ENCODE peak calls at places on chromosomes 7 and 10, in six cellular contexts. P, T, R, L, D and F are unnamed samples.

GRCh38 chr10:80596391-80597257 is 58.9 kb downstream of the SH2D4B start:
- DNase-seq in R (peak), P (peak), D (peak), T (peak), L (no peak), F (peak)

GRCh38 chr7:147541261-147541660 is 1049.3 kb upstream of the C7orf33 start:
- DNase-seq in T (no peak), L (no peak), P (no peak), D (no peak), R (no peak), F (no peak)

GRCh38 chr7:85554294-85554877 is 367.5 kb upstream of the SEMA3D start:
- DNase-seq in D (peak), R (peak), T (no peak), P (peak), L (no peak), F (peak)

GRCh38 chr7:66227808-66228207 is 22.7 kb downstream of the TPST1 start:
- DNase-seq in D (no peak), P (no peak), R (no peak), L (no peak), T (no peak), F (no peak)

GRCh38 chr10:58087896-58088295 is 179.8 kb downstream of the IPMK start:
- DNase-seq in D (no peak), R (no peak), P (no peak), T (no peak), L (no peak), F (no peak)

GRCh38 chr7:145169908-145170307 is 334.1 kb upstream of the TPK1 start:
- DNase-seq in R (no peak), D (no peak), T (no peak), L (no peak), P (peak), F (peak)

GRCh38 chr10:22945934-22946673 is 18.3 kb downstream of the ARMC3 start:
- DNase-seq in T (no peak), P (no peak), R (no peak), L (peak), D (no peak), F (no peak)

GRCh38 chr10:112404612-112405011 is 30.7 kb downstream of the ACSL5 start:
- DNase-seq in T (no peak), L (no peak), P (no peak), R (peak), D (no peak), F (no peak)

GRCh38 chr10:66805610-66806009 is 120.2 kb upstream of the LRRTM3 start:
- DNase-seq in D (no peak), R (no peak), P (no peak), T (no peak), L (no peak), F (no peak)

GRCh38 chr7:153190452-153190851 is 430.9 kb downstream of the ACTR3B start:
- DNase-seq in L (no peak), R (no peak), T (peak), D (peak), P (peak), F (peak)

GRCh38 chr7:150429699-150430098 is 20.7 kb upstream of the GIMAP8 start:
- DNase-seq in L (no peak), P (no peak), R (no peak), D (no peak), T (no peak), F (no peak)

GRCh38 chr7:77913977-77914607 is 115.5 kb downstream of the PHTF2 start:
- DNase-seq in P (no peak), L (no peak), R (peak), D (peak), T (no peak), F (no peak)

GRCh38 chr7:17559388-17559787 is 260.9 kb downstream of the AHR start:
- DNase-seq in T (no peak), D (no peak), R (peak), L (no peak), P (no peak), F (peak)

GRCh38 chr7:93592588-93593266 is 18.2 kb upstream of the CALCR start:
- DNase-seq in D (no peak), P (no peak), T (no peak), R (no peak), L (no peak), F (no peak)

GRCh38 chr10:115849197-115849596 is 423.8 kb downstream of the GFRA1 start:
- DNase-seq in L (no peak), T (no peak), P (no peak), R (no peak), D (no peak), F (no peak)

GRCh38 chr7:30764030-30764991 is 6.9 kb upstream of the MINDY4 start:
- DNase-seq in P (no peak), R (peak), D (no peak), T (no peak), L (peak), F (no peak)

GRCh38 chr10:6543431-6544005 is 36.6 kb downstream of the PRKCQ start:
- DNase-seq in D (no peak), T (no peak), L (no peak), R (no peak), P (no peak), F (no peak)

GRCh38 chr7:93016085-93016471 is 101.7 kb downstream of the SAMD9 start:
- DNase-seq in L (no peak), T (no peak), P (no peak), D (no peak), R (peak), F (no peak)

GRCh38 chr7:55533050-55533728 is 39.1 kb downstream of the VOPP1 start:
- DNase-seq in T (no peak), D (no peak), L (peak), P (no peak), R (peak), F (no peak)

GRCh38 chr7:105097619-105098018 is 83.6 kb downstream of the KMT2E start:
- DNase-seq in R (peak), P (no peak), L (no peak), D (no peak), T (no peak), F (peak)

GRCh38 chr10:116723428-116724281 is 18.7 kb downstream of the HSPA12A start:
- DNase-seq in L (no peak), T (no peak), P (no peak), D (no peak), R (no peak), F (no peak)

GRCh38 chr10:97000487-97001182 is 168.5 kb downstream of the LCOR start:
- DNase-seq in P (no peak), R (no peak), T (no peak), D (no peak), L (no peak), F (no peak)

GRCh38 chr10:101774589-101775272 is 1.2 kb downstream of the FGF8 start:
- DNase-seq in P (peak), T (peak), D (no peak), L (no peak), R (no peak), F (no peak)

GRCh38 chr10:98055875-98056516 is 25.6 kb upstream of the CRTAC1 start:
- DNase-seq in P (no peak), L (no peak), T (peak), D (peak), R (peak), F (no peak)

GRCh38 chr7:66296555-66296954 is 91.4 kb downstream of the TPST1 start:
- DNase-seq in L (no peak), P (no peak), R (peak), D (no peak), T (no peak), F (no peak)

GRCh38 chr10:133050376-133050775 is 37.3 kb upstream of the ADGRA1 start:
- DNase-seq in R (no peak), L (no peak), P (no peak), D (no peak), T (no peak), F (no peak)

GRCh38 chr7:68868975-68869374 is 729.3 kb upstream of the AUTS2 start:
- DNase-seq in T (no peak), R (no peak), P (no peak), L (no peak), D (no peak), F (no peak)

GRCh38 chr7:148084138-148084537 is 506.4 kb upstream of the C7orf33 start:
- DNase-seq in L (no peak), D (peak), T (no peak), R (peak), P (peak), F (no peak)

GRCh38 chr7:81715984-81716588 is 53.8 kb downstream of the HGF start:
- DNase-seq in D (no peak), T (no peak), P (peak), R (peak), L (no peak), F (peak)

GRCh38 chr7:30206466-30206865 is 71.7 kb downstream of the MTURN start:
- DNase-seq in R (peak), L (no peak), P (no peak), D (no peak), T (no peak), F (peak)

GRCh38 chr7:25546306-25546705 is 318.0 kb upstream of the NPVF start:
- DNase-seq in D (no peak), P (no peak), L (no peak), R (no peak), T (no peak), F (no peak)

GRCh38 chr7:151688236-151688780 is 168.6 kb upstream of the RHEB start:
- DNase-seq in D (no peak), P (no peak), L (no peak), T (no peak), R (no peak), F (no peak)

GRCh38 chr10:92268763-92269162 is 22.1 kb downstream of the CPEB3 start:
- DNase-seq in P (no peak), R (no peak), D (no peak), L (no peak), T (no peak), F (no peak)

GRCh38 chr10:124217906-124218769 is 124.7 kb upstream of the CHST15 start:
- DNase-seq in L (no peak), D (no peak), R (no peak), T (peak), P (no peak), F (no peak)

DNA sequence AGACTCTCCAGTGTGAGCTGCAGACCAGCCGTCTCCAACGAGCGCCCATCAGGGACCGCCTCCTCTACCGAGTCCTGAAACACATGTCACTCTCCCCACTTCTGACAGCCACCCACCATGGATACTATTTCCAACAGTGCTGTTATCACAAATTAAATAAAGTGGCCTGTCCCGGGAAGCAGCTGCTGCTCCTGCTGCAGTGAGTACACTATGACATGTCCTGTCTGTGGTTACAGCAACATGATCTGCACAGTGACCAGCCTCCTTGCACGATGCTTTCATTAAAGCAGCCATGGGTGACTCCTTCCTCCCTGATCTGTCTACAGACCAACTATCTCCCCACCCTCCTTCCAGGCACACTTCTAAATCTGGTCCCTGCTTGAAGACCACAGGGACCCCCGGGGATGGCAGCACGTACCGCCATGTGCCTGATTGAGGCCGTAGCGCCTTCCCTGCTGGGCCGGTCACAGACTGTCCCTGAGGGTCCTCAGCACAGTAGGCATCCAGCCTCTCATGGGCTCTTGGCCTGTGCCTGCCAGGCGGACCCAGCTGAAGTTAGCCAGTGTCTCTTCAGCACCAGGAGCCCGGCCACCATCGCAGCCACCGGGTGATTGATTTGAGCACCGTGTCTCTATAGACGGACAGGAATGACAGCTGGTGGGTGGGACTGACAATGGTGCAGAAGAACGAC is 58.8 kb downstream of the TCERG1L start:
- DNase-seq in P (peak), R (no peak), T (no peak), D (no peak), L (no peak), F (no peak)
- TF ChIP-seq RFX5 in P (no peak), R (no peak), T (no peak), D (no peak), L (no peak), F (no peak)

GRCh38 chr10:110919971-110920881 is 822 bp downstream of the SHOC2 start:
- DNase-seq in L (peak), P (peak), D (peak), T (peak), R (peak), F (peak)
- TF ChIP-seq RFX5 in L (no peak), P (no peak), D (no peak), T (no peak), R (no peak), F (no peak)

GRCh38 chr10:68333905-68334431 is 1.2 kb upstream of the PBLD start:
- DNase-seq in D (no peak), P (no peak), R (no peak), T (no peak), L (no peak), F (no peak)

GRCh38 chr10:68333058-68333395 is 299 bp upstream of the PBLD start:
- DNase-seq in L (no peak), P (no peak), T (no peak), R (peak), D (no peak), F (no peak)

GRCh38 chr10:68333452-68333851 is 724 bp upstream of the PBLD start:
- DNase-seq in R (no peak), L (no peak), P (no peak), T (no peak), D (no peak), F (no peak)

GRCh38 chr10:68336952-68337351 is 4.2 kb upstream of the PBLD start:
- DNase-seq in D (no peak), T (no peak), R (no peak), L (no peak), P (no peak), F (no peak)

DNA sequence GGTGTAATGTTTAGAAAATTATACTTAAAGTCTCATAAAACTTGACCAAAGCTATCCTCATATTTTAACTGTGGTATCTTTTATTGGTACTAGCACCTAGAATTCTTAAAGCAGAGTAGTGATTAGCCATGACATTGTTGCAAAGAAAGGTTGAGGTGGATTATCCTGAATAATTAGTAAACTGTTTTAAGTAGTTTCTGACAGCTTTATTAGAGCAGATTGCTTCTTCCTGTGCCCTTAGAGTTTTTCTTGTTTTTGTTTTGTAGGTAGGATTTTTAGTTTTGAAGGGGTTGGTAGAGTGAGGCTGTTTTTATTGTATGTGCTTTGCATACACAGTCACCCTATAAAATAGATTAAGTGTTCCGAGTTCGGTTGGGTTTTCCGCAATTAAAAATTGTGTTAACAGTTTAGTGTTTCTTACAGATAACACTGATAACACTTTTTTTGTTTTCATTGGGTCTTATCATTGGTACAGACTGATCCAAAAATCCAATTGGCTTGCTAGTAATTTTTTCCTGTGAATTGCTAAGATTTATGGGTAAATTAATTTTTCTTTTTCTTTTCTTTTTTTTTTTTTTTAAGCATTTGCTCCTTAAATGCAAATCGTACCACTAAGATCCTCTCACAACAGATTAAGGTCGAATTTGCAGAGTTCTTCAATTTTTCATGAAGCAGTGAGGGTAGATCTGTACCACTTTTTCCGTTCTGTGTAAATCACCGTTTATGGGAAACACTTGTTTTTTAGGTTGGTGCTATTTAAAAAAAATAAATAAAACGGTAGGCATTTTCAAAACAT is 2.1 kb upstream of the PBLD start:
- DNase-seq in T (no peak), P (no peak), D (no peak), R (no peak), L (no peak), F (no peak)
- TF ChIP-seq RFX5 in T (no peak), P (no peak), D (no peak), R (no peak), L (no peak), F (no peak)

DNA sequence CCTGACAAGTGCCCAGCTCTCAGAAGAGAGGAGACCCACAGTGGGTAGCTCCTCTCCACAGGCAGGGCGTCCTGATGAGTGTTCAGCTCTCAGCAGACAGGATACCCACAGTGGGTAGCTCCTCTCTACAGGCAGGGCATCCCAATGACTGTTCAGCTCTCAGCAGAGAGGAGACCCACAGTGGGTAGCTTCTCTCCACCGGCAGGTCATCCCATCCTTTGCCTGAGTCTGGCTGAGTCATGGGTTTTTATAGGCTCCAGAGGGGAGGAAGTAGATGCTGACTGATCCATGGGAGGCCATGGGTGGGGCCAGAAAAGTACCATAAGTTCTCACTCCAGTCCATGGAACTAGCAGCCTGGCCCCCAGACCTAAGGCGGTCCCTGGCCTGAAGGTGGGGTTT is 18.5 kb downstream of the CFAP70 start:
- DNase-seq in L (no peak), R (no peak), T (no peak), D (no peak), P (no peak), F (no peak)
- TF ChIP-seq RFX5 in L (no peak), R (no peak), T (no peak), D (no peak), P (no peak), F (no peak)